ENCODE peak calls at places on chromosomes 16 and 17, in five cellular contexts. J, Y, O, X and V are unnamed samples.

GRCh38 chr16:19139436-19140091 is 25.8 kb downstream of the ITPRIPL2 start:
- DNase-seq in J (no peak), Y (no peak), O (peak; percentile 39), X (no peak), V (no peak)

GRCh38 chr16:85803570-85803969 is 4.1 kb downstream of the COX4I1 start:
- DNase-seq in J (no peak), Y (no peak), O (no peak), X (no peak), V (no peak)

GRCh38 chr16:87930456-87930855 is 5.9 kb downstream of the CA5A start:
- DNase-seq in J (peak; percentile 75), Y (no peak), O (peak; percentile 39), X (no peak), V (no peak)

GRCh38 chr17:3973498-3974137 is 9.4 kb upstream of the ATP2A3 start:
- DNase-seq in J (no peak), Y (no peak), O (no peak), X (no peak), V (no peak)

GRCh38 chr16:69831212-69832123 is 69.3 kb downstream of the WWP2 start:
- DNase-seq in J (no peak), Y (no peak), O (no peak), X (no peak), V (no peak)

GRCh38 chr16:88363239-88363891 is 19.4 kb upstream of the ZNF469 start:
- DNase-seq in J (no peak), Y (no peak), O (no peak), X (no peak), V (no peak)

GRCh38 chr16:48081656-48082055 is 74.1 kb downstream of the ABCC12 start:
- DNase-seq in J (no peak), Y (no peak), O (no peak), X (no peak), V (no peak)

GRCh38 chr17:41478240-41478639 is 2.7 kb downstream of the KRT35 start:
- DNase-seq in J (no peak), Y (no peak), O (no peak), X (no peak), V (no peak)

GRCh38 chr17:57270801-57271245 is 14.5 kb downstream of the MSI2 start:
- DNase-seq in J (no peak), Y (no peak), O (no peak), X (no peak), V (no peak)

GRCh38 chr16:1498899-1499676 is 5.9 kb downstream of the TELO2 start:
- DNase-seq in J (no peak), Y (no peak), O (no peak), X (no peak), V (no peak)

GRCh38 chr17:59513934-59514841 is 51.2 kb upstream of the DHX40 start:
- DNase-seq in J (peak; percentile 83), Y (no peak), O (peak; percentile 100), X (no peak), V (no peak)

GRCh38 chr17:2580156-2580555 is 13.3 kb upstream of the PAFAH1B1 start:
- DNase-seq in J (no peak), Y (no peak), O (peak; percentile 44), X (no peak), V (no peak)

GRCh38 chr16:29903579-29903978 is 3.3 kb downstream of the ASPHD1 start:
- DNase-seq in J (no peak), Y (no peak), O (no peak), X (no peak), V (no peak)

GRCh38 chr16:17803625-17804410 is 333.1 kb upstream of the XYLT1 start:
- DNase-seq in J (no peak), Y (no peak), O (no peak), X (no peak), V (no peak)

GRCh38 chr17:67448449-67448848 is 71.4 kb downstream of the PITPNC1 start:
- DNase-seq in J (no peak), Y (no peak), O (no peak), X (no peak), V (no peak)

GRCh38 chr16:85969159-85969558 is 70.2 kb downstream of the IRF8 start:
- DNase-seq in J (no peak), Y (no peak), O (no peak), X (no peak), V (no peak)

GRCh38 chr17:28717578-28718316 is at the start of gene RAB34:
- DNase-seq in J (no peak), Y (peak; percentile 20), O (peak; percentile 88), X (no peak), V (no peak)

GRCh38 chr17:29061036-29061435 is 18.1 kb downstream of the PIPOX start:
- DNase-seq in J (no peak), Y (no peak), O (no peak), X (no peak), V (no peak)

GRCh38 chr16:86701286-86701975 is 123.1 kb downstream of the FOXL1 start:
- DNase-seq in J (no peak), Y (no peak), O (no peak), X (no peak), V (no peak)

GRCh38 chr17:64706224-64707076 is 44.3 kb upstream of the SMURF2 start:
- DNase-seq in J (no peak), Y (no peak), O (peak; percentile 69), X (no peak), V (no peak)

GRCh38 chr16:715448-716249 is 731 bp downstream of the METRN start:
- DNase-seq in J (no peak), Y (no peak), O (peak; percentile 83), X (no peak), V (no peak)

GRCh38 chr16:57051696-57052228 is 40.6 kb upstream of the CPNE2 start:
- DNase-seq in J (no peak), Y (no peak), O (no peak), X (no peak), V (no peak)